ENCODE peak calls at places on chromosome 22, in four cellular contexts. J is naive thymus-derived CD4-positive, alpha-beta T cell; O is heart left ventricle; D is right lobe of liver. S is an unnamed sample.
A peak's percentile ranks its signal among the peaks of the same experiment; 100 is the strongest.

GRCh38 chr22:25736378-25737011 is 5.5 kb upstream of the MYO18B start:
- DNase-seq in J (peak; percentile 66), O (no peak), D (no peak), S (no peak)

GRCh38 chr22:44068422-44069191 is 44.5 kb downstream of the PARVB start:
- DNase-seq in J (no peak), O (peak; percentile 39), D (no peak), S (no peak)

GRCh38 chr22:44697423-44698179 is 4.4 kb upstream of the PRR5 start:
- DNase-seq in J (peak; percentile 75), O (peak; percentile 71), D (peak; percentile 83), S (peak; percentile 77)

GRCh38 chr22:40607506-40607905 is 29.0 kb downstream of the MRTFA start:
- DNase-seq in J (no peak), O (no peak), D (no peak), S (no peak)

GRCh38 chr22:40703174-40703573 is 23.9 kb downstream of the MCHR1 start:
- DNase-seq in J (no peak), O (no peak), D (no peak), S (no peak)

GRCh38 chr22:37566903-37567798 is 6.9 kb downstream of the CDC42EP1 start:
- DNase-seq in J (peak; percentile 81), O (peak; percentile 82), D (peak; percentile 92), S (peak; percentile 92)

GRCh38 chr22:30606455-30607299 is at the start of gene TCN2:
- DNase-seq in J (peak; percentile 23), O (peak; percentile 72), D (peak; percentile 84), S (no peak)

GRCh38 chr22:42439821-42440674 is 7.8 kb upstream of the NFAM1 start:
- DNase-seq in J (no peak), O (peak; percentile 40), D (no peak), S (no peak)

GRCh38 chr22:32964411-32965057 is 93.6 kb downstream of the SYN3 start:
- DNase-seq in J (no peak), O (no peak), D (no peak), S (no peak)

GRCh38 chr22:32327066-32327465 is 30.6 kb upstream of the RFPL3 start:
- DNase-seq in J (no peak), O (no peak), D (no peak), S (no peak)

GRCh38 chr22:39956932-39957664 is 3.1 kb upstream of the TMA7B start:
- DNase-seq in J (no peak), O (no peak), D (no peak), S (no peak)

GRCh38 chr22:40898850-40899357 is 37.0 kb upstream of the DNAJB7 start:
- DNase-seq in J (peak; percentile 39), O (no peak), D (no peak), S (no peak)

DNA sequence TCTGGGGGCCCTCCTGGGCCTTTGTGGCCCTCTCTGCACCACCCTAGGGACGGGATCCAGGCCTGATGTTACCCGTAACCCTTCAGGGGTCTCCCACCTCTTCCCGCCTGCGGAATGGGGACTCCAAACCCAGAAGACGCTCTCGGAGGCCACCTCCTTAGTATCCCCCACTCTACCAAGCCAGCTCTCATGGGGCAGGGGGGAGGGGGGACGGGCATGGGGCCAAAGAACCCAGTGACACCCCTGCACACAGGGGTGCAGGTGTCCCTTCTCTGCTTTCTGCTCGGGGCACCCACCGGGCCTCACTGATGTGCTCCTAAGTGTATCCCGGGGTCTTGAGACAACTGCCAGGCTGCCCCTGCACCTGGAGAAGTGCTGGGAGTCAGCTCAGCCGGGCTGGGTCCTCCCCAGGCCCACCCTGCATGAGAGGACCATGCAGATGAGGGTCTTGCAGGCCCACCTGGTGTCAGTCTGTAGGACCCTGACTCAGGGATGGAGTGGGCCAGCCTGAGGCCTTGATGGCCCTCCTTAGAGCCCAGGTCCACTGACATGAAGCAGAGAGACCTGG is 176.9 kb downstream of the IGLL1 start:
- DNase-seq in J (no peak), O (no peak), D (peak; percentile 35), S (no peak)
- H3K4me3 ChIP-seq in J (no peak overlapping the region), O (no peak overlapping the region), D (no peak overlapping the region), S (no peak overlapping the region)

GRCh38 chr22:48718818-48719500 is 1108.7 kb downstream of the BRD1 start:
- DNase-seq in J (no peak), O (no peak), D (peak; percentile 22), S (no peak)
- H3K9me3 ChIP-seq in J (no peaks in the 10 kb centered on the region), O (peaks cover 8% of the 10 kb centered on the region), D (no peaks in the 10 kb centered on the region), S (no peaks in the 10 kb centered on the region)

DNA sequence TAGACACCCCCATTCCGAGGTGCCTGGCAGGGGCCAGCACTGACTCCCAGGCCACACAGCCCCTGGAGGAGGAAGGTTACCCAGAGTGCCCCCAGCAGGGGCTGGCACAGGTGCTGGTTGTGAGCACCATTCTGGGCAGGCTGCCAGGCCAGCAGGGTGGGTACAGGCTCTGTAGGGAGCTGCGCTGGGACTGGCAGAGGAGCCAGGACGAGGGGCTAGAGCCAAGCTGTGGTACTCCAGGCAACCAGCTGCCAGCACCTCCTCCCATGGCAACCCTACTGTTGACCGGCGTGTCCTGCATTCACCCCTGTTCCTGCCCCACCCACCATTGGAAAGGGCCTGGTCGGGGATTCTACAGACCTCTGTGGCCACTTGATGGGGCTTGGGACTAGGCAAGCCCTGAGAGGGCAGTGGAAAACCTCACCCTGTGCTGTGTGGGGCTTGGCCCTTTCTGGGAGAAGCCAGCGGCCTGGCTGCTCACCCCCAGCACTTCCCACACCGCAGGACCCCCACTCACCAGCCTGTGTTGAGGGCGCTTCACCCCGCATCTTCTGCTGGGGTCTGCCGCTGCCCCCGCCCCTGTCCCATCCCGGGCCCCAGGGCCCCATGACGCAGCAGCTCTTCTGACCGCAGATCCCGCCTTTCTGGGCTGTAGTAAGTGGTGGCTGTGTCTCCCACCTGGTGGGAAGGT is 1.9 kb downstream of the CLDN5 start:
- DNase-seq in J (no peak), O (no peak), D (no peak), S (no peak)
- H3K4me3 ChIP-seq in J (no peak overlapping the region), O (peak overlapping the region; percentile 59), D (peak overlapping the region; percentile 29), S (no peak overlapping the region)

DNA sequence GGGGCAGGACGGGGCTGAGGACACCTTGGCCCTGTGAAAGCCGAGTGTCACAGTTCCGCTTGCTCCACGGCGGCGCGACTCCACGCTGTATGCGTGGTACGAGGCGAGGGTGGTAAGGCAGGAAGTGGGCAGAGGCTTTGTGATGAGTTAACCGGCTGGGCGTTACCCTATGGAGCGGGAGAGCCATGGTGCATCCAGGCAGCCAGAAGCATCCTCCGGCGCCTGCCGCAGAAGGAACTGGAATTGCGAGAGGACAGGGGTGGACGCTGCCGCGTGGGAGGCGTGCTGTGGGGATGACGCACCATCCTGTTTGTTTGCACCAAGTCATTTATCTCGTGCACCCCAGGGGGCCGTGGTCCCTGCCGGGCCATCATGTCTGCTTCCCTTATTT is 643.9 kb downstream of the BRD1 start:
- DNase-seq in J (no peak), O (no peak), D (no peak), S (peak; percentile 44)
- H3K9me3 ChIP-seq in J (no peaks in the 10 kb centered on the region), O (no peaks in the 10 kb centered on the region), D (no peaks in the 10 kb centered on the region), S (no peaks in the 10 kb centered on the region)

GRCh38 chr22:46612341-46612903 is 7.8 kb upstream of the GRAMD4 start:
- DNase-seq in J (no peak), O (no peak), D (no peak), S (no peak)
- H3K4me3 ChIP-seq in J (peak overlapping the region; percentile 71), O (no peak overlapping the region), D (no peak overlapping the region), S (peak overlapping the region; percentile 74)

GRCh38 chr22:38601221-38601764 is 31.3 kb upstream of the DMC1 start:
- DNase-seq in J (no peak), O (no peak), D (no peak), S (no peak)
- H3K9me3 ChIP-seq in J (no peaks in the 10 kb centered on the region), O (no peaks in the 10 kb centered on the region), D (no peaks in the 10 kb centered on the region), S (no peaks in the 10 kb centered on the region)